ENCODE peak calls at places on chromosomes 16 and 17, in eight cellular contexts. One of them, this sample, is unnamed.

GRCh38 chr17:76579281-76579680 is 6.4 kb downstream of the ST6GALNAC2 start:
- DNase-seq in NCI-H460: no peak
- DNase-seq in esophagus muscularis mucosa: no peak
- DNase-seq in memory B cell: no peak
- DNase-seq in Daoy: no peak
- DNase-seq in HS-5: no peak
- DNase-seq in NCI-H82: no peak
- DNase-seq in COR-L47: no peak
- DNase-seq in this sample: no peak

GRCh38 chr17:16477255-16477654 is 14.7 kb downstream of the LRRC75A start:
- DNase-seq in NCI-H82: no peak
- DNase-seq in memory B cell: no peak
- DNase-seq in NCI-H460: no peak
- DNase-seq in HS-5: peak; percentile 53
- DNase-seq in COR-L47: no peak
- DNase-seq in esophagus muscularis mucosa: no peak
- DNase-seq in Daoy: peak; percentile 87
- DNase-seq in this sample: peak; percentile 84

GRCh38 chr17:42179911-42180410 is 981 bp downstream of the KCNH4 start:
- DNase-seq in memory B cell: no peak
- DNase-seq in Daoy: peak; percentile 63
- DNase-seq in HS-5: no peak
- DNase-seq in NCI-H460: peak; percentile 43
- DNase-seq in NCI-H82: peak; percentile 50
- DNase-seq in COR-L47: peak; percentile 66
- DNase-seq in esophagus muscularis mucosa: no peak
- DNase-seq in this sample: no peak

GRCh38 chr16:84360170-84360569 is 8.2 kb upstream of the ATP2C2 start:
- DNase-seq in Daoy: peak; percentile 62
- DNase-seq in memory B cell: no peak
- DNase-seq in NCI-H82: no peak
- DNase-seq in NCI-H460: no peak
- DNase-seq in esophagus muscularis mucosa: no peak
- DNase-seq in HS-5: no peak
- DNase-seq in COR-L47: no peak
- DNase-seq in this sample: no peak

GRCh38 chr16:19291459-19291858 is 5.9 kb downstream of the CLEC19A start:
- DNase-seq in HS-5: no peak
- DNase-seq in COR-L47: no peak
- DNase-seq in Daoy: peak; percentile 25
- DNase-seq in memory B cell: no peak
- DNase-seq in NCI-H82: peak; percentile 59
- DNase-seq in esophagus muscularis mucosa: no peak
- DNase-seq in NCI-H460: no peak
- DNase-seq in this sample: no peak

GRCh38 chr16:67936124-67936875 is at the start of gene PSMB10:
- DNase-seq in HS-5: no peak
- DNase-seq in NCI-H82: peak; percentile 51
- DNase-seq in memory B cell: no peak
- DNase-seq in NCI-H460: no peak
- DNase-seq in Daoy: peak; percentile 74
- DNase-seq in esophagus muscularis mucosa: no peak
- DNase-seq in COR-L47: peak; percentile 31
- DNase-seq in this sample: no peak

GRCh38 chr17:72955391-72956140 is 136.9 kb downstream of the SLC39A11 start:
- DNase-seq in esophagus muscularis mucosa: no peak
- DNase-seq in NCI-H82: peak; percentile 95
- DNase-seq in COR-L47: no peak
- DNase-seq in memory B cell: no peak
- DNase-seq in HS-5: no peak
- DNase-seq in NCI-H460: no peak
- DNase-seq in Daoy: peak; percentile 67
- DNase-seq in this sample: no peak

GRCh38 chr16:87076950-87077749 is 240.0 kb downstream of the C16orf95 start:
- DNase-seq in HS-5: no peak
- DNase-seq in esophagus muscularis mucosa: no peak
- DNase-seq in COR-L47: peak; percentile 20
- DNase-seq in NCI-H460: peak; percentile 38
- DNase-seq in memory B cell: peak; percentile 12
- DNase-seq in Daoy: peak; percentile 76
- DNase-seq in NCI-H82: peak; percentile 73
- DNase-seq in this sample: no peak

GRCh38 chr16:73268311-73268997 is 220.5 kb upstream of the ZFHX3 start:
- DNase-seq in HS-5: no peak
- DNase-seq in NCI-H82: peak; percentile 1
- DNase-seq in NCI-H460: no peak
- DNase-seq in memory B cell: no peak
- DNase-seq in Daoy: no peak
- DNase-seq in esophagus muscularis mucosa: no peak
- DNase-seq in COR-L47: peak; percentile 97
- DNase-seq in this sample: no peak